ENCODE peak calls at places on chromosome 9, in nine cellular contexts. One of them, this sample, is unnamed.

GRCh38 chr9:133996531-133997520 is 4.7 kb upstream of the VAV2 start:
- DNase-seq in OCI-LY7: no peak
- DNase-seq in astrocyte of the spinal cord: no peak
- DNase-seq in uterus: no peak
- DNase-seq in lung: no peak
- DNase-seq in BJ: no peak
- DNase-seq in heart left ventricle: no peak
- DNase-seq in AG09309: no peak
- DNase-seq in cardiac fibroblast: no peak
- DNase-seq in this sample: no peak

GRCh38 chr9:92648447-92649406 is 21.2 kb downstream of the IPPK start:
- DNase-seq in OCI-LY7: no peak
- DNase-seq in astrocyte of the spinal cord: no peak
- DNase-seq in uterus: peak
- DNase-seq in lung: no peak
- DNase-seq in BJ: no peak
- DNase-seq in heart left ventricle: peak
- DNase-seq in AG09309: no peak
- DNase-seq in cardiac fibroblast: no peak
- DNase-seq in this sample: no peak

GRCh38 chr9:106277931-106278330 is 583.6 kb downstream of the TMEM38B start:
- DNase-seq in OCI-LY7: no peak
- DNase-seq in astrocyte of the spinal cord: peak
- DNase-seq in uterus: no peak
- DNase-seq in lung: no peak
- DNase-seq in BJ: no peak
- DNase-seq in heart left ventricle: no peak
- DNase-seq in AG09309: no peak
- DNase-seq in cardiac fibroblast: no peak
- DNase-seq in this sample: no peak

GRCh38 chr9:73269430-73270101 is 117.9 kb downstream of the ANXA1 start:
- DNase-seq in OCI-LY7: peak
- DNase-seq in astrocyte of the spinal cord: peak
- DNase-seq in uterus: no peak
- DNase-seq in lung: no peak
- DNase-seq in BJ: no peak
- DNase-seq in heart left ventricle: no peak
- DNase-seq in AG09309: no peak
- DNase-seq in cardiac fibroblast: peak
- DNase-seq in this sample: peak

GRCh38 chr9:126633881-126634558 is 20.3 kb downstream of the LMX1B start:
- DNase-seq in OCI-LY7: no peak
- DNase-seq in astrocyte of the spinal cord: no peak
- DNase-seq in uterus: no peak
- DNase-seq in lung: no peak
- DNase-seq in BJ: no peak
- DNase-seq in heart left ventricle: no peak
- DNase-seq in AG09309: no peak
- DNase-seq in cardiac fibroblast: no peak
- DNase-seq in this sample: no peak

GRCh38 chr9:124054671-124055212 is 43.2 kb downstream of the LHX2 start:
- DNase-seq in OCI-LY7: no peak
- DNase-seq in astrocyte of the spinal cord: peak
- DNase-seq in uterus: no peak
- DNase-seq in lung: no peak
- DNase-seq in BJ: peak
- DNase-seq in heart left ventricle: no peak
- DNase-seq in AG09309: peak
- DNase-seq in cardiac fibroblast: peak
- DNase-seq in this sample: peak

GRCh38 chr9:33748633-33749304 is 46.6 kb upstream of the PRSS3 start:
- DNase-seq in OCI-LY7: no peak
- DNase-seq in astrocyte of the spinal cord: no peak
- DNase-seq in uterus: no peak
- DNase-seq in lung: no peak
- DNase-seq in BJ: no peak
- DNase-seq in heart left ventricle: no peak
- DNase-seq in AG09309: no peak
- DNase-seq in cardiac fibroblast: no peak
- DNase-seq in this sample: no peak

GRCh38 chr9:36991516-36992134 is 42.4 kb downstream of the PAX5 start:
- DNase-seq in OCI-LY7: peak
- DNase-seq in astrocyte of the spinal cord: peak
- DNase-seq in uterus: no peak
- DNase-seq in lung: no peak
- DNase-seq in BJ: no peak
- DNase-seq in heart left ventricle: no peak
- DNase-seq in AG09309: no peak
- DNase-seq in cardiac fibroblast: peak
- DNase-seq in this sample: peak

GRCh38 chr9:27421567-27421966 is 102.5 kb upstream of the IFNK start:
- DNase-seq in OCI-LY7: no peak
- DNase-seq in astrocyte of the spinal cord: no peak
- DNase-seq in uterus: no peak
- DNase-seq in lung: no peak
- DNase-seq in BJ: no peak
- DNase-seq in heart left ventricle: no peak
- DNase-seq in AG09309: no peak
- DNase-seq in cardiac fibroblast: no peak
- DNase-seq in this sample: no peak

GRCh38 chr9:21788752-21789151 is 13.7 kb upstream of the MTAP start:
- DNase-seq in OCI-LY7: no peak
- DNase-seq in astrocyte of the spinal cord: no peak
- DNase-seq in uterus: no peak
- DNase-seq in lung: no peak
- DNase-seq in BJ: no peak
- DNase-seq in heart left ventricle: no peak
- DNase-seq in AG09309: no peak
- DNase-seq in cardiac fibroblast: no peak
- DNase-seq in this sample: no peak

GRCh38 chr9:123417289-123418051 is 61.5 kb downstream of the CRB2 start:
- DNase-seq in OCI-LY7: no peak
- DNase-seq in astrocyte of the spinal cord: no peak
- DNase-seq in uterus: no peak
- DNase-seq in lung: no peak
- DNase-seq in BJ: no peak
- DNase-seq in heart left ventricle: no peak
- DNase-seq in AG09309: no peak
- DNase-seq in cardiac fibroblast: no peak
- DNase-seq in this sample: no peak

GRCh38 chr9:113953541-113953940 is 77.4 kb downstream of the ZNF618 start:
- DNase-seq in OCI-LY7: no peak
- DNase-seq in astrocyte of the spinal cord: peak
- DNase-seq in uterus: no peak
- DNase-seq in lung: no peak
- DNase-seq in BJ: no peak
- DNase-seq in heart left ventricle: no peak
- DNase-seq in AG09309: no peak
- DNase-seq in cardiac fibroblast: peak
- DNase-seq in this sample: no peak

GRCh38 chr9:136855461-136856077 is 3.4 kb downstream of the MAMDC4 start:
- DNase-seq in OCI-LY7: no peak
- DNase-seq in astrocyte of the spinal cord: no peak
- DNase-seq in uterus: no peak
- DNase-seq in lung: no peak
- DNase-seq in BJ: no peak
- DNase-seq in heart left ventricle: peak
- DNase-seq in AG09309: no peak
- DNase-seq in cardiac fibroblast: no peak
- DNase-seq in this sample: no peak

DNA sequence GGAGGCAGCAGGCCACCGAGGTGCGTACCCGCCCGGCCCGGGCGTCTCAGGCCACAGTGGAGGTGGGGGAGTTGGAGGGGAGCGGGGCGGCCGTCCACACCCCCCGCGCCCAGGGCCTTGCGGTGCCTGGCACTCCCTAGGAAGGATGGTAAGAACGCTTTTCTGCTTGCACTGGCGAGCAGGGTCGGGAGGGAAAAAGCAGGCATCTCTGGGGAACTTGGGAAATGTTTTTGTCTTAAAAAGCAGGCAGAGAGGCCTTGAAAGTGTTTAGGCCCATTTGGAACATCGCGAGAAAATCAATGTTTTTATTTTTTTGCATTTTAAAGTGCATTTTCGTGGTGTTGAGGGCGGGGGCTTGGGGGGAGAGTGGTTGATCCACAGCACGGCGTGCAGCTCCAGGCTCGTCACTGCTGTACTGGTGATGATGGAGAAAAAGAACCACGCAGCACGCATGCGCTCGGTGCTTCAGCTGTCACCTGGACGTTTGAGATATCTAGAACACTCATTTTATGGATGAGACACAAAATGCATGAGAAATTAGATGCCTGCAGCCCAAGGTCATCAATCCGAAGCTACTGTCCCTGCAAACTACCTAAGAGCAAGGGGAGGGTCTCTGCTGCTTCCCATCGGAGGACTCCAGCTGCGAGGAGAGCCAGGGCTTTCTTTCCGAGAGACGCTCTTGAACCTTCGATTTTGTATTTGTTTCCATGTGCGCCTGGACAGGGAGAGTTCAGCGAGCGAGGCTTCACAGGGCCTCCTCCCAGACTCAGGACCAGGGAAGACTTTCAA is 2.2 kb downstream of the DMRT2 start:
- DNase-seq in OCI-LY7: peak
- DNase-seq in astrocyte of the spinal cord: no peak
- DNase-seq in uterus: no peak
- DNase-seq in lung: no peak
- DNase-seq in BJ: no peak
- DNase-seq in heart left ventricle: no peak
- DNase-seq in AG09309: no peak
- DNase-seq in cardiac fibroblast: no peak
- DNase-seq in this sample: no peak
- H3K4me3 ChIP-seq in OCI-LY7: peak
- H3K4me3 ChIP-seq in astrocyte of the spinal cord: no peak
- H3K4me3 ChIP-seq in uterus: no peak
- H3K4me3 ChIP-seq in lung: peak
- H3K4me3 ChIP-seq in BJ: peak
- H3K4me3 ChIP-seq in heart left ventricle: peak
- H3K4me3 ChIP-seq in AG09309: no peak
- H3K4me3 ChIP-seq in cardiac fibroblast: no peak
- H3K4me3 ChIP-seq in this sample: no peak

DNA sequence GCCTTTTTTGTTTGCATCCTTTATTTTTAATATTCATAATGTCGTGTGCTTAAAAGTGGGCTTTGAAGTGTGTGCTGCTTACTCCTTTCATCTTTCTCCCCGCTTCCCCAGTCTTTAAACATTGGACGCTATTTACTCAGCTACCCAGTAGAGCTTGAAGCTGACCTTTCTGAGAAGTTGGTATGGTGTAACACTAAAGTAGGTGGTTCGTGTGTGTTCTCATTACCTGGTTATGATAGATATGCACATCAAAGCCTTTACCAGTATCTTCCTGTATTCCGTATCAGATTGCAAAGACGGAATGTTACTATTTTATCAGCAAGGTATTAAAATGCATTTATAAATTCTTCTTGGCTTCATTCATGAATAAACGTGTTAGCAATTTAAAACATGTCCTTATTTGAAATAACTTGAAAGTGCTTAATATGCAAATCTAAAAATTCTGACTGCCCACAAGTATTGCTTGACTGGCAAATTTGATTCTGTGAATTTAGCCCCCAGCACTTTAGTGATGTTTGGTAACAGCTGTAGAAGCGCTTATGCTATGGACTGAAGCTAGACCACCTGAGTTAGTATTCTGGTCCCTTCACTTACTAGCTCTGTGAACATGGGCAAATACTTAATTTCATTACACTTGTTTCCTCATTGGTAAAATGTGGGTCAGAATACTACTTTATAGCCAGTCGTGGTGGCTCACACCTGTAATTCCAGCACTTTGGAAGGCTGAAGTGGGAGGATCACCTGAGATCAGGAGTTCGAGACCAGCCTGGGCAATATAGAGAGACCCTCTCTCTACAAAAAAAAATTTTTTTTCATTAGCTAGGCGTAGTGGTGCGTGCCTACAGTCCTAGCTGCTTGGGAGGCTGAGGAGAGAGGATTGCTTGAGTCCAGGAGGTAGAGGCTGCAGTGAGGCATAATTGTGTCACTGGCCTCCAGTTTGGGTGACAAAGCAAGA is 1.7 kb downstream of the RRAGA start:
- DNase-seq in OCI-LY7: peak
- DNase-seq in astrocyte of the spinal cord: peak
- DNase-seq in uterus: no peak
- DNase-seq in lung: no peak
- DNase-seq in BJ: no peak
- DNase-seq in heart left ventricle: no peak
- DNase-seq in AG09309: no peak
- DNase-seq in cardiac fibroblast: no peak
- DNase-seq in this sample: no peak
- H3K4me3 ChIP-seq in OCI-LY7: peak
- H3K4me3 ChIP-seq in astrocyte of the spinal cord: peak
- H3K4me3 ChIP-seq in uterus: peak
- H3K4me3 ChIP-seq in lung: peak
- H3K4me3 ChIP-seq in BJ: peak
- H3K4me3 ChIP-seq in heart left ventricle: peak
- H3K4me3 ChIP-seq in AG09309: peak
- H3K4me3 ChIP-seq in cardiac fibroblast: peak
- H3K4me3 ChIP-seq in this sample: peak

DNA sequence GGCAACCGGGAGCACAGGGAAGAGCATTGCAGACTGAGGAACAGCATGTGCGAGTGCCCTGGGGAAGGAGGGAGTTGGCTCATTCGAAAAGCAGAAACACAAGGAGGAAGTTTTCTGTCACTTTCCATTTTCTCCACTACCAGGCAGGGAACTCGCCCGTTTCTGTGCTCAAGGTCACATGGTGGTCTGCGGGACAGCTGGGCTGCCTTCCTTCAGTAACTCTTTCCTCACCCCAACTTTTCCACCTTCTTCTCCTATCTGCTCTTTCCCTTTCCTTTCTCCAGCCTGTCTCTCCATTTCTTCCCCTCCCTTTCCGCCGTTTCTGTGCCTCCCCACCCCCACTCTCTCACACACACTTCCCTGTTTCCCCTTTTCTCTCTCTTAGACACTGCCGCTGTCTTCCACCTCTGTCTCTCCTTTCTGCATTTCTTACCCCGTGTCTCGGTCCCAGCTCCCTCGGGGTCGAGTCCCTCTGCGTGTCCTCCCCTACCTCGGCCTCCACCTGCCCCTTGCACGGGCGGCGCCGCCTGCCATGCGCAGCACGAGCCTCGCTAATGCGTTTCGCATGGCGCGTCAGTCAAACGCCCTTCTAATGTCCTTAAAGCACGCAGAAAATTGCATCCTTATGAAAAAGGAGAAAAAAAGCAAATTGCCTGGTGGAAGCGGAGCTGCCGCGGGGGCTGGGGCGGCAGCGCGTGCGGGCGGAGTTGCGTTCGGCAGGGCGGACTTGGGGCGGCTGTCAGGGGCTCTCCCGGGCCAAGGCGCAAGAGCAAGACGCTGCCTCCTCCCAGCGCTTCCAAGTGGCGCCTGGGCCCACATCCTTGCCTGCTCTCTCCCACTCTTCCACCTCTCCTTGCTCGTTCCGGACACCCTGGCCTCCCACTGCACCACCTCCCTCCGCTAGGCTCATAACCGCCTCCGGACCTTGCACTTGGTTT is 9.5 kb downstream of the BARX1 start:
- DNase-seq in OCI-LY7: no peak
- DNase-seq in astrocyte of the spinal cord: no peak
- DNase-seq in uterus: no peak
- DNase-seq in lung: no peak
- DNase-seq in BJ: no peak
- DNase-seq in heart left ventricle: no peak
- DNase-seq in AG09309: no peak
- DNase-seq in cardiac fibroblast: no peak
- DNase-seq in this sample: no peak
- H3K4me3 ChIP-seq in OCI-LY7: no peak
- H3K4me3 ChIP-seq in astrocyte of the spinal cord: no peak
- H3K4me3 ChIP-seq in uterus: no peak
- H3K4me3 ChIP-seq in lung: no peak
- H3K4me3 ChIP-seq in BJ: no peak
- H3K4me3 ChIP-seq in heart left ventricle: no peak
- H3K4me3 ChIP-seq in AG09309: no peak
- H3K4me3 ChIP-seq in cardiac fibroblast: no peak
- H3K4me3 ChIP-seq in this sample: no peak

GRCh38 chr9:110578896-110579752 is at the start of gene SVEP1:
- DNase-seq in OCI-LY7: no peak
- DNase-seq in astrocyte of the spinal cord: peak
- DNase-seq in uterus: peak
- DNase-seq in lung: no peak
- DNase-seq in BJ: no peak
- DNase-seq in heart left ventricle: peak
- DNase-seq in AG09309: no peak
- DNase-seq in cardiac fibroblast: peak
- DNase-seq in this sample: no peak
- H3K4me3 ChIP-seq in OCI-LY7: no peak
- H3K4me3 ChIP-seq in astrocyte of the spinal cord: peak
- H3K4me3 ChIP-seq in uterus: peak
- H3K4me3 ChIP-seq in lung: peak
- H3K4me3 ChIP-seq in BJ: peak
- H3K4me3 ChIP-seq in heart left ventricle: peak
- H3K4me3 ChIP-seq in AG09309: peak
- H3K4me3 ChIP-seq in cardiac fibroblast: peak
- H3K4me3 ChIP-seq in this sample: no peak

This sample was measured in GM12865.